ENCODE peak calls at places on chromosome 7, in ten cellular contexts. B, L, D, X, J, K, U, E, P and O are unnamed samples.
A peak's percentile ranks its signal among the peaks of the same experiment; 100 is the strongest.

GRCh38 chr7:150324366-150324961 is 1.1 kb upstream of the ACTR3C start:
- DNase-seq in E (no peak), P (no peak), B (no peak), X (no peak), D (no peak), L (no peak), U (no peak), J (no peak), K (peak; percentile 25), O (no peak)

GRCh38 chr7:18894155-18894554 is 223.3 kb downstream of the TWIST1 start:
- DNase-seq in J (no peak), E (no peak), L (no peak), P (peak; percentile 54), U (no peak), K (no peak), D (no peak), X (no peak), B (no peak), O (no peak)

GRCh38 chr7:127654404-127655392 is 2.7 kb downstream of the SND1 start:
- DNase-seq in E (no peak), L (no peak), B (peak; percentile 6), P (peak; percentile 24), U (peak; percentile 65), J (no peak), K (peak; percentile 22), D (no peak), X (no peak), O (no peak)

GRCh38 chr7:23530355-23530754 is 1.4 kb downstream of the TRA2A start:
- DNase-seq in J (no peak), L (peak; percentile 58), P (no peak), B (peak; percentile 72), E (peak; percentile 68), U (peak; percentile 78), D (no peak), K (peak; percentile 22), X (no peak), O (no peak)

GRCh38 chr7:138095972-138096935 is 20.0 kb downstream of the AKR1D1 start:
- DNase-seq in B (no peak), J (no peak), E (no peak), D (no peak), L (no peak), X (no peak), P (no peak), K (no peak), U (no peak), O (no peak)

GRCh38 chr7:156493942-156494341 is 146.6 kb upstream of the RNF32 start:
- DNase-seq in J (no peak), K (no peak), P (no peak), L (no peak), X (no peak), D (no peak), B (no peak), E (no peak), U (no peak), O (no peak)

GRCh38 chr7:102069913-102070629 is 216.6 kb upstream of the SH2B2 start:
- DNase-seq in J (no peak), D (no peak), K (no peak), P (no peak), B (no peak), E (peak; percentile 27), U (no peak), L (no peak), X (no peak), O (no peak)

GRCh38 chr7:99094369-99094768 is 49.5 kb downstream of the SMURF1 start:
- DNase-seq in E (no peak), X (no peak), L (no peak), J (no peak), P (no peak), B (no peak), U (peak; percentile 62), D (no peak), K (no peak), O (no peak)

GRCh38 chr7:23333671-23334246 is 34.6 kb downstream of the MALSU1 start:
- DNase-seq in D (no peak), X (peak; percentile 54), L (no peak), P (no peak), B (no peak), K (no peak), E (no peak), J (peak; percentile 46), U (no peak), O (peak; percentile 72)

GRCh38 chr7:155284496-155285274 is 13.0 kb upstream of the INSIG1 start:
- DNase-seq in J (no peak), D (no peak), K (no peak), B (no peak), P (no peak), E (no peak), X (no peak), U (no peak), L (no peak), O (no peak)

GRCh38 chr7:81285142-81285871 is 366.5 kb upstream of the SEMA3C start:
- DNase-seq in B (no peak), X (no peak), D (no peak), L (no peak), K (no peak), P (peak; percentile 68), J (no peak), E (no peak), U (no peak), O (peak; percentile 61)

GRCh38 chr7:27948856-27949255 is 208.9 kb downstream of the TAX1BP1 start:
- DNase-seq in L (no peak), J (no peak), E (no peak), U (no peak), B (no peak), X (no peak), P (no peak), D (no peak), K (no peak), O (no peak)

GRCh38 chr7:47337021-47337492 is 244.9 kb downstream of the TNS3 start:
- DNase-seq in J (no peak), L (no peak), P (no peak), D (no peak), E (no peak), B (no peak), U (no peak), K (no peak), X (no peak), O (no peak)

GRCh38 chr7:141630621-141631020 is 71.3 kb downstream of the DENND11 start:
- DNase-seq in B (no peak), P (no peak), U (no peak), X (no peak), E (no peak), L (no peak), K (no peak), D (no peak), J (no peak), O (no peak)

GRCh38 chr7:111429781-111430180 is 132.5 kb downstream of the IMMP2L start:
- DNase-seq in K (no peak), L (no peak), B (no peak), J (no peak), X (no peak), U (peak; percentile 22), D (no peak), P (no peak), E (no peak), O (no peak)

GRCh38 chr7:116210345-116211005 is at the start of gene TES:
- DNase-seq in J (peak; percentile 72), P (peak; percentile 68), L (peak; percentile 76), B (no peak), K (peak; percentile 80), E (peak; percentile 78), X (peak; percentile 81), D (peak; percentile 85), U (no peak), O (no peak)

GRCh38 chr7:117975436-117975835 is 102.2 kb upstream of the CTTNBP2 start:
- DNase-seq in P (no peak), U (no peak), D (peak; percentile 28), B (no peak), X (no peak), K (no peak), L (no peak), J (no peak), E (no peak), O (no peak)